ENCODE peak calls at places on chromosome 11, in ten cellular contexts. Q is neural progenitor cell; Y is hepatocyte; F is tibial artery; S is GM12864; M is transverse colon; K is right lobe of liver; Z is fibroblast of lung; N is CD4-positive, alpha-beta T cell; X is spleen. A is an unnamed sample.

GRCh38 chr11:129248618-129249017 is 56.5 kb upstream of the ARHGAP32 start:
- DNase-seq in Q (no peak), Y (peak), F (no peak), S (no peak), M (no peak), K (no peak), Z (peak), N (no peak), X (no peak), A (no peak)

GRCh38 chr11:12390687-12391110 is 13.3 kb downstream of the PARVA start:
- DNase-seq in Q (no peak), Y (no peak), F (no peak), S (no peak), M (no peak), K (no peak), Z (no peak), N (no peak), X (no peak), A (no peak)

GRCh38 chr11:7364660-7365059 is 113.0 kb downstream of the SYT9 start:
- DNase-seq in Q (no peak), Y (no peak), F (no peak), S (no peak), M (no peak), K (no peak), Z (no peak), N (no peak), X (no peak), A (no peak)

GRCh38 chr11:118056806-118057205 is 20.1 kb upstream of the TMPRSS4 start:
- DNase-seq in Q (no peak), Y (no peak), F (peak), S (no peak), M (peak), K (no peak), Z (no peak), N (no peak), X (no peak), A (no peak)

GRCh38 chr11:1112351-1113191 is 37.9 kb downstream of the MUC2 start:
- DNase-seq in Q (no peak), Y (no peak), F (no peak), S (no peak), M (no peak), K (peak), Z (no peak), N (no peak), X (peak), A (no peak)

GRCh38 chr11:120057595-120058581 is 80.0 kb downstream of the TRIM29 start:
- DNase-seq in Q (peak), Y (peak), F (no peak), S (no peak), M (peak), K (no peak), Z (no peak), N (no peak), X (no peak), A (no peak)

GRCh38 chr11:86595401-86595800 is 77.0 kb downstream of the ME3 start:
- DNase-seq in Q (no peak), Y (no peak), F (no peak), S (no peak), M (no peak), K (no peak), Z (no peak), N (no peak), X (no peak), A (no peak)

GRCh38 chr11:76639621-76640020 is 30.9 kb downstream of the LRRC32 start:
- DNase-seq in Q (no peak), Y (no peak), F (no peak), S (no peak), M (no peak), K (no peak), Z (no peak), N (no peak), X (no peak), A (no peak)

GRCh38 chr11:111438168-111438567 is 59.1 kb upstream of the POU2AF1 start:
- DNase-seq in Q (no peak), Y (no peak), F (no peak), S (no peak), M (no peak), K (no peak), Z (no peak), N (no peak), X (no peak), A (no peak)

GRCh38 chr11:122317337-122317736 is 201.3 kb upstream of the BLID start:
- DNase-seq in Q (no peak), Y (peak), F (no peak), S (no peak), M (no peak), K (no peak), Z (peak), N (no peak), X (no peak), A (no peak)

GRCh38 chr11:28621648-28622215 is 513.5 kb downstream of the METTL15 start:
- DNase-seq in Q (no peak), Y (no peak), F (no peak), S (no peak), M (no peak), K (no peak), Z (peak), N (no peak), X (no peak), A (no peak)

GRCh38 chr11:10310301-10310841 is 5.5 kb downstream of the ADM start:
- DNase-seq in Q (no peak), Y (no peak), F (no peak), S (peak), M (no peak), K (no peak), Z (peak), N (no peak), X (no peak), A (no peak)

GRCh38 chr11:37442576-37442975 is 844.5 kb upstream of the RAG2 start:
- DNase-seq in Q (no peak), Y (no peak), F (no peak), S (no peak), M (no peak), K (no peak), Z (no peak), N (no peak), X (no peak), A (no peak)

GRCh38 chr11:75313457-75314272 is 37.8 kb downstream of the ARRB1 start:
- DNase-seq in Q (peak), Y (peak), F (peak), S (no peak), M (no peak), K (no peak), Z (peak), N (no peak), X (no peak), A (no peak)

GRCh38 chr11:86497310-86497709 is 122.6 kb downstream of the CCDC81 start:
- DNase-seq in Q (no peak), Y (no peak), F (no peak), S (no peak), M (no peak), K (no peak), Z (no peak), N (no peak), X (no peak), A (no peak)

GRCh38 chr11:134418119-134418840 is 6.2 kb upstream of the B3GAT1 start:
- DNase-seq in Q (peak), Y (peak), F (no peak), S (no peak), M (no peak), K (no peak), Z (peak), N (no peak), X (peak), A (no peak)

GRCh38 chr11:132784441-132784840 is 747.9 kb downstream of the OPCML start:
- DNase-seq in Q (no peak), Y (no peak), F (no peak), S (no peak), M (no peak), K (no peak), Z (peak), N (no peak), X (no peak), A (no peak)

GRCh38 chr11:46181387-46181786 is 60.1 kb upstream of the PHF21A start:
- DNase-seq in Q (no peak), Y (no peak), F (no peak), S (no peak), M (no peak), K (no peak), Z (no peak), N (no peak), X (no peak), A (no peak)

GRCh38 chr11:123338266-123338800 is 91.7 kb upstream of the GRAMD1B start:
- DNase-seq in Q (no peak), Y (no peak), F (no peak), S (no peak), M (no peak), K (no peak), Z (no peak), N (no peak), X (no peak), A (no peak)

GRCh38 chr11:96393753-96394348 is 4.0 kb downstream of the JRKL start:
- DNase-seq in Q (peak), Y (peak), F (no peak), S (no peak), M (no peak), K (no peak), Z (peak), N (no peak), X (no peak), A (no peak)

GRCh38 chr11:876550-876949 is 33.9 kb downstream of the TSPAN4 start:
- DNase-seq in Q (no peak), Y (no peak), F (no peak), S (no peak), M (no peak), K (peak), Z (peak), N (no peak), X (peak), A (no peak)

GRCh38 chr11:106271126-106271525 is 193.7 kb downstream of the AASDHPPT start:
- DNase-seq in Q (no peak), Y (no peak), F (no peak), S (no peak), M (no peak), K (no peak), Z (no peak), N (no peak), X (no peak), A (no peak)

GRCh38 chr11:63590024-63590788 is 24.0 kb downstream of the PLAAT3 start:
- DNase-seq in Q (no peak), Y (no peak), F (no peak), S (no peak), M (no peak), K (no peak), Z (no peak), N (no peak), X (no peak), A (no peak)

GRCh38 chr11:119284344-119285157 is 32.4 kb downstream of the MCAM start:
- DNase-seq in Q (peak), Y (peak), F (no peak), S (no peak), M (no peak), K (no peak), Z (peak), N (no peak), X (no peak), A (no peak)

GRCh38 chr11:105790021-105790420 is 180.1 kb downstream of the GRIA4 start:
- DNase-seq in Q (no peak), Y (no peak), F (no peak), S (no peak), M (no peak), K (no peak), Z (no peak), N (no peak), X (no peak), A (no peak)

GRCh38 chr11:103637250-103637649 is 399.2 kb upstream of the DDI1 start:
- DNase-seq in Q (no peak), Y (no peak), F (no peak), S (no peak), M (no peak), K (no peak), Z (no peak), N (no peak), X (no peak), A (no peak)

GRCh38 chr11:29628584-29628983 is 388.2 kb downstream of the KCNA4 start:
- DNase-seq in Q (no peak), Y (no peak), F (no peak), S (no peak), M (no peak), K (no peak), Z (no peak), N (no peak), X (no peak), A (no peak)

GRCh38 chr11:115544422-115544821 is 40.2 kb upstream of the CADM1 start:
- DNase-seq in Q (peak), Y (peak), F (no peak), S (no peak), M (no peak), K (no peak), Z (no peak), N (no peak), X (no peak), A (no peak)

GRCh38 chr11:115548878-115549528 is 44.8 kb upstream of the CADM1 start:
- DNase-seq in Q (peak), Y (peak), F (no peak), S (no peak), M (peak), K (no peak), Z (no peak), N (no peak), X (no peak), A (no peak)

GRCh38 chr11:115541518-115541917 is 37.3 kb upstream of the CADM1 start:
- DNase-seq in Q (no peak), Y (no peak), F (no peak), S (no peak), M (no peak), K (no peak), Z (no peak), N (no peak), X (no peak), A (no peak)

GRCh38 chr11:115550291-115551059 is 46.3 kb upstream of the CADM1 start:
- DNase-seq in Q (no peak), Y (peak), F (no peak), S (no peak), M (no peak), K (no peak), Z (no peak), N (no peak), X (no peak), A (no peak)

GRCh38 chr11:115545811-115546210 is 41.6 kb upstream of the CADM1 start:
- DNase-seq in Q (no peak), Y (no peak), F (no peak), S (no peak), M (no peak), K (no peak), Z (no peak), N (no peak), X (no peak), A (no peak)
- TF ChIP-seq CTCF in Q (no peak), Y (no peak), F (no peak), S (no peak), M (no peak), K (no peak), Z (no peak), N (no peak), X (no peak), A (no peak)

GRCh38 chr11:68297494-68297811 is 14.9 kb upstream of the LRP5 start:
- DNase-seq in Q (no peak), Y (no peak), F (no peak), S (no peak), M (no peak), K (no peak), Z (no peak), N (no peak), X (no peak), A (no peak)

GRCh38 chr11:68298659-68299516 is 13.5 kb upstream of the LRP5 start:
- DNase-seq in Q (no peak), Y (peak), F (no peak), S (no peak), M (peak), K (no peak), Z (no peak), N (no peak), X (no peak), A (no peak)

GRCh38 chr11:68302256-68303054 is 9.9 kb upstream of the LRP5 start:
- DNase-seq in Q (no peak), Y (peak), F (no peak), S (no peak), M (peak), K (peak), Z (peak), N (no peak), X (peak), A (no peak)

GRCh38 chr11:68297812-68298658 is 14.4 kb upstream of the LRP5 start:
- DNase-seq in Q (peak), Y (peak), F (peak), S (peak), M (peak), K (peak), Z (peak), N (peak), X (peak), A (peak)

GRCh38 chr11:68300076-68300830 is 12.1 kb upstream of the LRP5 start:
- DNase-seq in Q (no peak), Y (no peak), F (no peak), S (no peak), M (no peak), K (peak), Z (no peak), N (no peak), X (peak), A (no peak)
- TF ChIP-seq CTCF in Q (peak), Y (no peak), F (no peak), S (peak), M (no peak), K (no peak), Z (no peak), N (no peak), X (no peak), A (no peak)

GRCh38 chr11:115132829-115133228 is 371.4 kb downstream of the CADM1 start:
- DNase-seq in Q (no peak), Y (peak), F (no peak), S (no peak), M (peak), K (no peak), Z (no peak), N (no peak), X (no peak), A (no peak)
- TF ChIP-seq CTCF in Q (peak), Y (peak), F (no peak), S (peak), M (no peak), K (no peak), Z (no peak), N (no peak), X (peak), A (no peak)

GRCh38 chr11:33976351-33977199 is 75.0 kb upstream of the CAPRIN1 start:
- DNase-seq in Q (no peak), Y (no peak), F (no peak), S (no peak), M (no peak), K (no peak), Z (peak), N (no peak), X (no peak), A (no peak)

GRCh38 chr11:33965032-33965431 is 73.2 kb upstream of the LMO2 start:
- DNase-seq in Q (no peak), Y (no peak), F (no peak), S (no peak), M (no peak), K (no peak), Z (no peak), N (no peak), X (no peak), A (no peak)

GRCh38 chr11:33967451-33967850 is 75.6 kb upstream of the LMO2 start:
- DNase-seq in Q (no peak), Y (no peak), F (no peak), S (no peak), M (no peak), K (no peak), Z (no peak), N (no peak), X (no peak), A (no peak)

DNA sequence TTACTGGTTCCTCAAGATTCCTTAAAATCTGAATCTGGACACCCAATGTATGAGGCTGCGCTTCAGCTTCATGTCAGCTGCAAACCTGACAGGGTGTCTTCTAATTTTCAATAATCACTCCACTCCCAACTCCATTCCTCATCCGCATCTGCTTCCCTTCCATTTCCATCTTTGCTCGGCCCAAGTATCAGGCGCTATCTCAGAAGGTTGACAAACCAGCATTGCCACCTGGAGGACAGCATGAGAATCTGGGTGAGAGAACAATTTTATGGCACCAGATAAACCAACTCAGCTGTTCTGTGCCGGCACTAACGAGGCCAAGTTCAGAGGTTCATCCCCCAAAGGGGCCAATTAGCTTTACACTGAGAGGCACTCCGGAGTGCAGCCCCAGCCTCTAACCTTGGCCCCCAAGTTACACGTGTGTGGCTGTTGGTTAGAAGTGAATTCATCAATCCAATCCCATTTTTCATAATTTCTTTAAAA is 79.1 kb upstream of the LMO2 start:
- DNase-seq in Q (peak), Y (peak), F (peak), S (peak), M (peak), K (no peak), Z (peak), N (no peak), X (no peak), A (no peak)
- TF ChIP-seq CTCF in Q (peak), Y (peak), F (peak), S (peak), M (peak), K (peak), Z (peak), N (no peak), X (peak), A (no peak)

GRCh38 chr11:66069715-66070603 is at the start of gene PACS1:
- DNase-seq in Q (peak), Y (peak), F (peak), S (no peak), M (peak), K (peak), Z (peak), N (peak), X (peak), A (no peak)
- TF ChIP-seq CTCF in Q (no peak), Y (no peak), F (peak), S (no peak), M (no peak), K (no peak), Z (no peak), N (no peak), X (no peak), A (no peak)

GRCh38 chr11:114190630-114191029 is 105.6 kb upstream of the NNMT start:
- DNase-seq in Q (no peak), Y (no peak), F (no peak), S (no peak), M (no peak), K (no peak), Z (no peak), N (no peak), X (no peak), A (no peak)
- TF ChIP-seq CTCF in Q (no peak), Y (no peak), F (no peak), S (no peak), M (no peak), K (no peak), Z (no peak), N (no peak), X (no peak), A (no peak)

GRCh38 chr11:72239296-72239848 is 4.6 kb downstream of the PHOX2A start:
- DNase-seq in Q (peak), Y (peak), F (peak), S (no peak), M (peak), K (peak), Z (peak), N (no peak), X (peak), A (no peak)

GRCh38 chr11:72238492-72239295 is 5.3 kb downstream of the PHOX2A start:
- DNase-seq in Q (no peak), Y (no peak), F (no peak), S (no peak), M (no peak), K (no peak), Z (no peak), N (no peak), X (peak), A (no peak)

GRCh38 chr11:72241290-72241781 is 2.6 kb downstream of the PHOX2A start:
- DNase-seq in Q (peak), Y (no peak), F (no peak), S (no peak), M (no peak), K (no peak), Z (no peak), N (no peak), X (no peak), A (no peak)

GRCh38 chr11:72240461-72241289 is 3.3 kb downstream of the PHOX2A start:
- DNase-seq in Q (peak), Y (peak), F (no peak), S (no peak), M (no peak), K (peak), Z (peak), N (no peak), X (peak), A (no peak)

DNA sequence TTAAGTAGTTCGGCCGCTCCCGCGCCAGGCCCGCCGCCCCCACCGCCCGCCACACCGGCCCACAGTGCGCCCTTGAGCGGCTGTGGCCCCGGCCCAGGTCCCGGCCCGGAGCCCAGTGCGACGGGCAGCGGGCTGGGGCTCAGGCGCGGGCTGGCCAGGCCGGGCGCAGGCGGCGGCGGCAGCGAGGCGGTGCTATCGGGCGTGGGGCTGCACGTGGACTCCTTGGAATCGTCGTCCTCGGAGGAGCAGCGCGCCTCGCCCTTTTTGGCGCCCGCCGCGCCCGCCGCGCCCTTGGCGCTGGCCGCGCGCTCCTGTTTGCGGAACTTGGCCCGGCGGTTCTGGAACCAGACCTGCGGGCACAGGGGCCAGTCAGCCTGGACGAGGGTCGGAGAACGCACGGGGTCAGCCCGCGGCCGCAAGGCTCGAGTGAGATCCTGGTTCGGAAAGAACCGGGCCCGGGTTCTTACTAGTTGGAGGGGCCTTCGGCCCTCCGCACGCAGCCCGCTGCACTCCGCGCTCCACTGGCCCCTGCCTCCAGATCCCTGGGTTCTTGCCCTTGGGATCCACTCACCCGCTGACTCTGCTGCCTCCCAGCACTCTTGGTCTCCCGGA is 4.0 kb downstream of the PHOX2A start:
- DNase-seq in Q (peak), Y (peak), F (no peak), S (no peak), M (peak), K (peak), Z (peak), N (no peak), X (peak), A (no peak)
- TF ChIP-seq CTCF in Q (no peak), Y (no peak), F (no peak), S (no peak), M (no peak), K (no peak), Z (no peak), N (no peak), X (no peak), A (no peak)